ENCODE peak calls at places on chromosomes 7 and 10, in five cellular contexts. H, Z, G, X and V are unnamed samples.

GRCh38 chr10:131890276-131891195 is 10.3 kb upstream of the PPP2R2D start:
- DNase-seq in X (no peak), Z (no peak), G (no peak), H (no peak), V (peak; percentile 45)

GRCh38 chr10:47223236-47223635 is 76.8 kb upstream of the GDF10 start:
- DNase-seq in G (no peak), X (no peak), H (no peak), Z (no peak), V (no peak)

GRCh38 chr10:83372646-83373045 is 766.7 kb upstream of the GHITM start:
- DNase-seq in X (no peak), H (no peak), Z (no peak), G (no peak), V (no peak)

GRCh38 chr10:14146005-14146404 is 184.7 kb downstream of the FRMD4A start:
- DNase-seq in Z (no peak), H (no peak), X (peak; percentile 9), G (peak; percentile 9), V (no peak)

GRCh38 chr10:29849434-29849833 is 210.0 kb downstream of the JCAD start:
- DNase-seq in Z (no peak), X (peak; percentile 91), H (no peak), G (no peak), V (no peak)

GRCh38 chr7:148623586-148624282 is 33.2 kb downstream of the C7orf33 start:
- DNase-seq in X (peak; percentile 87), G (no peak), Z (peak; percentile 38), H (no peak), V (no peak)

GRCh38 chr7:108146070-108146842 is 16.1 kb upstream of the LAMB4 start:
- DNase-seq in G (peak; percentile 66), H (peak; percentile 23), X (peak; percentile 70), Z (peak; percentile 59), V (peak; percentile 51)

GRCh38 chr7:19404912-19405329 is 259.7 kb upstream of the FERD3L start:
- DNase-seq in Z (peak; percentile 61), X (peak; percentile 100), H (no peak), G (peak; percentile 97), V (no peak)

GRCh38 chr10:72011468-72011867 is 47.3 kb downstream of the CHST3 start:
- DNase-seq in G (no peak), X (no peak), H (peak; percentile 43), Z (no peak), V (no peak)

GRCh38 chr7:82729172-82730030 is 285.8 kb upstream of the CACNA2D1 start:
- DNase-seq in X (peak; percentile 67), H (no peak), Z (peak; percentile 45), G (peak; percentile 50), V (no peak)

GRCh38 chr10:69809318-69809717 is 7.6 kb downstream of the COL13A1 start:
- DNase-seq in H (no peak), Z (no peak), X (no peak), G (no peak), V (no peak)

GRCh38 chr7:82507976-82508677 is 64.5 kb upstream of the CACNA2D1 start:
- DNase-seq in H (no peak), Z (no peak), X (no peak), G (no peak), V (peak; percentile 72)

GRCh38 chr7:29561271-29561670 is 2.4 kb upstream of the PRR15 start:
- DNase-seq in X (no peak), H (no peak), G (no peak), Z (no peak), V (no peak)

GRCh38 chr10:127195041-127195506 is 1.3 kb downstream of the INSYN2A start:
- DNase-seq in G (no peak), X (no peak), H (no peak), Z (no peak), V (no peak)

GRCh38 chr10:103915794-103916193 is 2.2 kb downstream of the STN1 start:
- DNase-seq in H (no peak), X (no peak), G (no peak), Z (no peak), V (no peak)